ENCODE peak calls at places on chromosomes 7 and 10, in four cellular contexts. D is heart right ventricle, G is brain microvascular endothelial cell, E is cardiac muscle cell. W is an unnamed sample.

GRCh38 chr7:42315631-42316030 is 78.6 kb upstream of the GLI3 start:
- DNase-seq in D (no peak), G (peak; percentile 86), E (no peak), W (no peak)

GRCh38 chr10:100670828-100671479 is 74.4 kb upstream of the PAX2 start:
- DNase-seq in D (no peak), G (no peak), E (peak; percentile 46), W (peak; percentile 29)

GRCh38 chr7:99752354-99752753 is 17.4 kb upstream of the CYP3A7 start:
- DNase-seq in D (no peak), G (no peak), E (no peak), W (no peak)

GRCh38 chr10:132498562-132499366 is 38.8 kb upstream of the INPP5A start:
- DNase-seq in D (no peak), G (no peak), E (no peak), W (no peak)

GRCh38 chr7:120054376-120055100 is 218.4 kb upstream of the KCND2 start:
- DNase-seq in D (no peak), G (no peak), E (no peak), W (no peak)

GRCh38 chr10:74337330-74338016 is 186.5 kb downstream of the ADK start:
- DNase-seq in D (no peak), G (no peak), E (no peak), W (no peak)

GRCh38 chr7:133545613-133546012 is 292.7 kb downstream of the EXOC4 start:
- DNase-seq in D (no peak), G (peak; percentile 45), E (no peak), W (no peak)

GRCh38 chr7:35725280-35725680 is 30.3 kb upstream of the HERPUD2 start:
- DNase-seq in D (no peak), G (no peak), E (no peak), W (peak; percentile 93)

GRCh38 chr7:134547738-134548054 is 1.2 kb upstream of the AKR1B15 start:
- DNase-seq in D (peak; percentile 62), G (peak; percentile 65), E (peak; percentile 88), W (no peak)

GRCh38 chr7:104482362-104483042 is 154.1 kb downstream of the LHFPL3 start:
- DNase-seq in D (no peak), G (no peak), E (no peak), W (no peak)

GRCh38 chr7:2518737-2519118 is 846 bp upstream of the LFNG start:
- DNase-seq in D (no peak), G (no peak), E (no peak), W (no peak)

GRCh38 chr7:73773700-73774517 is 3.8 kb upstream of the CLDN3 start:
- DNase-seq in D (no peak), G (no peak), E (no peak), W (no peak)

GRCh38 chr7:90401989-90402388 is 1.3 kb upstream of the CLDN12 start:
- DNase-seq in D (no peak), G (no peak), E (no peak), W (no peak)

GRCh38 chr7:102287465-102288146 is 938 bp downstream of the SH2B2 start:
- DNase-seq in D (peak; percentile 28), G (no peak), E (peak; percentile 49), W (no peak)

GRCh38 chr7:21946228-21946709 is 570 bp upstream of the CDCA7L start:
- DNase-seq in D (no peak), G (no peak), E (no peak), W (no peak)

GRCh38 chr10:59177031-59177861 is 803 bp downstream of the PHYHIPL start:
- DNase-seq in D (peak; percentile 10), G (peak; percentile 88), E (peak; percentile 74), W (no peak)

GRCh38 chr10:100167521-100168312 is 18.1 kb downstream of the ERLIN1 start:
- DNase-seq in D (no peak), G (no peak), E (no peak), W (no peak)

GRCh38 chr7:45700556-45700955 is 126.4 kb downstream of the ADCY1 start:
- DNase-seq in D (no peak), G (no peak), E (peak; percentile 45), W (no peak)

GRCh38 chr10:49153971-49154370 is 20.1 kb upstream of the FAM170B start:
- DNase-seq in D (no peak), G (peak; percentile 77), E (no peak), W (no peak)

GRCh38 chr7:94041529-94041928 is 37.4 kb upstream of the BET1 start:
- DNase-seq in D (no peak), G (peak; percentile 82), E (no peak), W (no peak)

GRCh38 chr10:126618466-126618865 is 52.0 kb downstream of the C10orf90 start:
- DNase-seq in D (no peak), G (no peak), E (no peak), W (no peak)

GRCh38 chr7:127821146-127821545 is 169.2 kb downstream of the SND1 start:
- DNase-seq in D (no peak), G (no peak), E (no peak), W (no peak)

GRCh38 chr10:78456649-78457400 is 423.2 kb downstream of the RPS24 start:
- DNase-seq in D (no peak), G (no peak), E (no peak), W (no peak)

DNA sequence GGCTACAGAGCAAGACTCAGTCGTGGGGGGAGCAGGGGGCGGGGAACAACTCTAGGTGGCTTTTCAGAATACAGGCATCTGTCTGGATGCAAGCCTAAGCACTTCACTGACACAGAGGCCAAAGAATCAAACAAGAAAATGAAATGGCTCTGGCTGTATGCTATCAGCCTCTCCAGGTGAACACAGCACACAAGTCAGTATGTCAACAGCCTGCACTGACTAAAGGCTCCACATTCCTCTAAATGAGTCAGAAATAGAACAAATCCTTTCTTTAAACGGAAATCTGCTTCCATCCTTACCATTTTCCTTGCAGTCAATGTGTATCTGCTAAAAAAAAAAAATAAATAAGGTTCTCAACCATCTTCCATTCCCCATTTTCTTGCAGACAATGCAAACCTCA is 88.3 kb downstream of the ARMH3 start:
- DNase-seq in D (no peak), G (peak; percentile 28), E (no peak), W (no peak)
- H3K36me3 ChIP-seq in D (no peaks in the 10 kb centered on the region), G (no peaks in the 10 kb centered on the region), E (no peaks in the 10 kb centered on the region), W (peaks cover 11% of the 10 kb centered on the region)

DNA sequence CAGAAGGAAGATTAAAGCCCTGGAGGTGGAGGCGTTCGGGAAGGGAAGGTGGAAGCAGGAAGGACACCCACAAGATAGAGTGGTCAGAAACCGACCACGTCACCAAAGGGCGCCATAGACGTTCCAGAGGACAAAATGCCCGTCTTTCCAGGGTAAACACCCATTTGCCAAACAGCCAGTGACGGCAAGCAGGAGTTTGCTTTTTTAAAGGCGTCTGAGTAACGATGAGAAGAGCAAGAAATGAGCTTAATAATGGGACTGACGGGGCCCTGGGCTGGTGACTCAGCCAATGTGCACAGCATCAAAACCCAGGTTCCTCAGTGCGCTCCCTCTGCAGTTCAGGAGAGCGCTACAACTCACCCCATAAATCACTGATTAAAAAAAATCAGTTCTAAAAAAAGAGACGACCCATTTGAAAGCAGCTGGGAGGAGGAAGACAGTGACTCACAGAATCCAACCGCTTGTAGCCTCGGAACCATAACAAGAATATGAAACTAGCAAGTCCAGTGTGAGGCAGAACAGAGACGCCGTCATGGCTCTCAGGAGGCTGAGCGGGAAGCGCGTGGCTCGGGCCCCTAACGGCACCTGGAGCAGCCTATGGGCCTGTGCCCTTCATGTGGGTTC is 5.9 kb downstream of the DIP2C start:
- DNase-seq in D (no peak), G (peak; percentile 79), E (no peak), W (no peak)
- H3K4me3 ChIP-seq in D (no peak overlapping the region), G (peak overlapping the region; percentile 38), E (no peak overlapping the region), W (no peak overlapping the region)

GRCh38 chr7:16564023-16564380 is 37.4 kb downstream of the LRRC72 start:
- DNase-seq in D (no peak), G (no peak), E (no peak), W (no peak)
- H3K36me3 ChIP-seq in D (no peaks in the 10 kb centered on the region), G (no peaks in the 10 kb centered on the region), E (no peaks in the 10 kb centered on the region), W (no peaks in the 10 kb centered on the region)

GRCh38 chr7:24816868-24817267 is 59.6 kb upstream of the GSDME start:
- DNase-seq in D (no peak), G (no peak), E (no peak), W (no peak)
- H3K4me3 ChIP-seq in D (no peak overlapping the region), G (no peak overlapping the region), E (no peak overlapping the region), W (no peak overlapping the region)

DNA sequence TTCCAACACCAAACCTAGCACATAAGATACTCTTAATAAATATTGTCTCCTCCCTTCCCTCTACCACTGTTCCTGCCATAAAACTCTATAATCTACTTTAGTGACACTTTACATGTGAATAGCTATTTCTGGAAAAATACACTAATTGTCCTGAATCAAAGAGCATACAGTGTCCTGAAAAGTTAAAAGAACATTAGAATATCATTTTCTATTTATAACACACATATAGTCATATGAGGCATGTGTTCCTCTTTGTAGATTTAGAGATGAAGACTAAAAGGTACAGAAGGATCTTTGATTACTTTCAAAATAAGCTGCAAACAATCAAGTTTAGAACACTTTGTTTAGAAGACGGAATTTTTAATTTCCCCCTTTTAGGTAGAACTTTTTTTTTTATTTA is 13.6 kb downstream of the NCOA4 start:
- DNase-seq in D (no peak), G (no peak), E (no peak), W (no peak)
- H3K36me3 ChIP-seq in D (no peaks in the 10 kb centered on the region), G (peaks cover 22% of the 10 kb centered on the region), E (peaks cover 44% of the 10 kb centered on the region), W (peaks cover 27% of the 10 kb centered on the region)

GRCh38 chr7:68726386-68726785 is 871.9 kb upstream of the AUTS2 start:
- DNase-seq in D (no peak), G (no peak), E (no peak), W (no peak)
- H3K4me3 ChIP-seq in D (no peak overlapping the region), G (no peak overlapping the region), E (no peak overlapping the region), W (no peak overlapping the region)

DNA sequence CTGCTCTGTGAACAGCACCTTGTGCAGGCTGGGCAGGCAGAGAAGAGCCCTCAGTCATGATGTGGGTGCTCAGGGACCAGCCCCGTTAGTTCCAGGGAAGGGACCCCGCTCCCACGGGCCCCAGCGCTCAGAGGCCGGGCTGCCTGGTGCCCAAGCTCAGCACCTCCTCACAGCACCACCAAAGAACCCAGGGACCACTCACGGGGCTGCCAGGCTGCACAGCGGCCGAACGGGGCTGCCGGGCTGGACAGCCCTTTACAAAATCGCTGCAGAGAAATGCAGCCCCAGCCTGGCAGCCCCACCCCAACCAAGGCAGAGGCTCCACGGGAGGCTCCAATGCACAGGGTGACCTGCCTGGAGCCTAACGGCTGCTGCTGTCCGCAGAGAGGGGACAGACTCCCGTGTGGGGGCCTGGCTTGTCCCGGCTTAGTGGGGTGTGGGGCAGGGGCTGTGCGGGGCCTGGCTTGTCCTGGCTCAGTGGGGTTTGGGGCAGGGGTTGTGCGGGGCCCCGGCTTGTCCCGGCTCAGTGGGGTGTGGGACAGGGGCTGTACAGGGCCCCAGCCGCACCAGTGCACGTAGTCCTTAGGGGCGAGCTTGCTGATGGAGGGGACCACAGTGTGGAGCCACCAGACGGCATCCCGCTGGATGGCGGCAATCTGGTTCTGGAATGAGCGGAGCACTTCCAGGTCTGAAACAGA is 9.2 kb downstream of the INTS1 start:
- DNase-seq in D (no peak), G (no peak), E (no peak), W (no peak)
- H3K36me3 ChIP-seq in D (no peaks in the 10 kb centered on the region), G (peaks cover 37% of the 10 kb centered on the region), E (peaks cover 31% of the 10 kb centered on the region), W (peaks cover 4% of the 10 kb centered on the region)

DNA sequence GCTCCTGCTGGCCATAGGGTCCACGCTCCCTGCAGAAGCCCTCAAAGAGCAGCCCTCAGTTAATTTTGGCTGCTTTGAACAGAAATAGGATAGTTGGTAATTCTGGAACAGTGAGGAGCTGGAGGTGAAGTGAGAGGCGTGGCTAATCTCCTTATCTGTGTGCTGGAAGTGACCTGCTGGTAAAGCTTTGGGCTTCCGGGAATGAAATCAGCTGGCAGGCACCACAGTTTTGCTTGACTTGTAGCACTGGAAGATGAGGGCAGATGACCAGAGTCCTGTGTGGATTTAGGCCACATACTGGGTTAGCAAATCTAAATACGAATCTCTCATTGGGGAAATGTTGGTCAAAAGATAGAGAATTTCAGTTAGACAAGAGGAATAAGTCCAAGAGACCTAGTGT is 10.2 kb downstream of the ATP6V0E2 start:
- DNase-seq in D (no peak), G (no peak), E (no peak), W (no peak)
- H3K4me3 ChIP-seq in D (no peak overlapping the region), G (no peak overlapping the region), E (no peak overlapping the region), W (no peak overlapping the region)

W was measured in CD8-positive, alpha-beta memory T cell.